ENCODE peak calls at places on chromosomes 5 and 9, in seven cellular contexts. E is psoas muscle, B is endothelial cell, N is fibroblast of pulmonary artery, A is brain microvascular endothelial cell, U is cardiac muscle cell, V is heart right ventricle. J is an unnamed sample.

GRCh38 chr5:14775857-14776256 is 95.7 kb downstream of the ANKH start:
- DNase-seq in V (peak; percentile 23), A (peak; percentile 27), E (peak; percentile 40), B (no peak), U (no peak), N (peak; percentile 34), J (no peak)

GRCh38 chr5:154055225-154055624 is 16.5 kb downstream of the MFAP3 start:
- DNase-seq in B (no peak), N (no peak), V (no peak), A (no peak), U (no peak), E (no peak), J (no peak)

GRCh38 chr9:123412171-123412820 is 56.3 kb downstream of the CRB2 start:
- DNase-seq in B (no peak), A (no peak), U (no peak), E (no peak), N (no peak), V (no peak), J (no peak)

GRCh38 chr5:923473-923873 is 30.8 kb downstream of the TRIP13 start:
- DNase-seq in E (peak; percentile 84), A (peak; percentile 48), B (peak; percentile 92), N (peak; percentile 75), V (peak; percentile 75), U (peak; percentile 92), J (peak; percentile 61)

GRCh38 chr9:120531683-120532300 is 48.2 kb downstream of the CDK5RAP2 start:
- DNase-seq in U (peak; percentile 45), N (peak; percentile 56), E (no peak), A (peak; percentile 13), V (no peak), B (peak; percentile 32), J (no peak)

GRCh38 chr5:88708682-88709398 is 174.1 kb downstream of the MEF2C start:
- DNase-seq in E (no peak), N (no peak), A (no peak), U (no peak), V (no peak), B (no peak), J (no peak)

GRCh38 chr9:91863469-91863868 is 86.6 kb downstream of the ROR2 start:
- DNase-seq in V (no peak), B (no peak), E (no peak), U (no peak), A (no peak), N (no peak), J (no peak)

GRCh38 chr9:87498816-87499454 is 1.3 kb downstream of the DAPK1 start:
- DNase-seq in V (no peak), U (peak; percentile 23), E (no peak), A (no peak), N (no peak), B (peak; percentile 19), J (no peak)

GRCh38 chr5:110034076-110034475 is 344.3 kb downstream of the MAN2A1 start:
- DNase-seq in A (no peak), B (no peak), E (no peak), N (no peak), U (peak; percentile 9), V (no peak), J (no peak)

GRCh38 chr5:121797677-121798518 is 53.8 kb upstream of the FTMT start:
- DNase-seq in E (no peak), B (no peak), N (no peak), V (no peak), U (no peak), A (no peak), J (no peak)

GRCh38 chr5:172731286-172732073 is 39.5 kb downstream of the DUSP1 start:
- DNase-seq in B (no peak), E (no peak), A (no peak), U (no peak), N (no peak), V (no peak), J (no peak)

GRCh38 chr5:170338933-170339779 is 41.6 kb upstream of the LCP2 start:
- DNase-seq in B (no peak), V (no peak), E (no peak), N (no peak), A (no peak), U (no peak), J (peak; percentile 56)

GRCh38 chr9:79984429-79985067 is 412.8 kb downstream of the TLE4 start:
- DNase-seq in B (no peak), A (no peak), E (no peak), N (no peak), U (no peak), V (no peak), J (no peak)

GRCh38 chr5:135265497-135266300 is 133.3 kb downstream of the MACROH2A1 start:
- DNase-seq in A (no peak), E (no peak), B (no peak), U (no peak), N (no peak), V (no peak), J (no peak)

GRCh38 chr5:125042243-125042887 is 295.9 kb upstream of the ZNF608 start:
- DNase-seq in N (peak; percentile 49), U (no peak), A (no peak), E (no peak), B (no peak), V (no peak), J (no peak)

GRCh38 chr5:148632978-148633377 is 21.3 kb downstream of the HTR4 start:
- DNase-seq in N (no peak), V (no peak), B (no peak), U (no peak), A (no peak), E (no peak), J (no peak)

GRCh38 chr5:128681764-128682664 is 144.0 kb upstream of the FBN2 start:
- DNase-seq in U (peak; percentile 8), E (no peak), V (no peak), N (peak; percentile 36), B (no peak), A (peak; percentile 14), J (no peak)

GRCh38 chr9:122173670-122174069 is 14.0 kb downstream of the MORN5 start:
- DNase-seq in E (no peak), A (no peak), B (no peak), U (no peak), N (no peak), V (no peak), J (no peak)

GRCh38 chr5:52799358-52799982 is 11.8 kb downstream of the ITGA1 start:
- DNase-seq in A (peak; percentile 94), E (peak; percentile 51), U (peak; percentile 68), B (peak; percentile 20), V (peak; percentile 64), N (peak; percentile 90), J (no peak)

GRCh38 chr9:117224676-117225075 is 190.2 kb downstream of the ASTN2 start:
- DNase-seq in B (no peak), E (no peak), U (no peak), N (no peak), A (no peak), V (no peak), J (no peak)

GRCh38 chr5:135484563-135485157 is 32.5 kb upstream of the TIFAB start:
- DNase-seq in U (peak; percentile 30), E (no peak), A (no peak), N (no peak), B (no peak), V (no peak), J (no peak)

GRCh38 chr9:123637940-123638634 is 282.1 kb downstream of the CRB2 start:
- DNase-seq in B (no peak), A (no peak), E (no peak), N (no peak), V (no peak), U (no peak), J (no peak)

GRCh38 chr5:1265026-1265425 is 29.8 kb downstream of the TERT start:
- DNase-seq in N (no peak), U (no peak), E (no peak), A (no peak), V (no peak), B (no peak), J (no peak)

GRCh38 chr5:76251656-76252055 is 151.4 kb upstream of the IQGAP2 start:
- DNase-seq in B (no peak), U (no peak), E (no peak), V (no peak), N (no peak), A (no peak), J (no peak)

GRCh38 chr5:119176785-119177184 is 105.9 kb downstream of the DMXL1 start:
- DNase-seq in N (no peak), A (no peak), B (no peak), U (no peak), V (no peak), E (no peak), J (no peak)
- TF ChIP-seq CTCF in N (no peak), A (no peak), B (no peak), U (no peak), V (no peak), E (no peak), J (no peak)

DNA sequence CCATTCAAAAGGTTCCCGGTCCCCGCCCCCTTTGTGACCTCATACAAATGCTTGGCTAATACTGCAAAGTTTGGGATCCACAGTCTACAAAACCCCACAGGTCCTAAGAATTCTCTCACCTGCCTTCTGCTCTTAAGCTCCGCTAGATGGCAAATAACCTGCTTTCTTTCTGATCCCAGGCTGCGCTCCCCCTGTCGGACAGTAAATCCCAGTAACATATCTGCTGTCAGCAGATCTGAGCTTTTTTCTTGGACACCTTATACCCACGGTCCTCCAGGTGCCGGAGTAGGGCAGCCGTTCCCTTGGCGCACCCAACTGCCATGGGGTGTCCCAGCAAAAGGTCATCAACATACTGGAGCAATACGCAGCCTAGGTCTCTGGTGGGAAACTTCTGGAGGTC is 39.0 kb upstream of the PPP1R26 start:
- DNase-seq in A (no peak), E (no peak), U (no peak), B (no peak), N (no peak), V (no peak), J (no peak)
- TF ChIP-seq CTCF in A (no peak), E (no peak), U (peak; percentile 19), B (no peak), N (no peak), V (no peak), J (no peak)

GRCh38 chr9:137423001-137423809 is at the start of the genes EXD3 and NOXA1:
- DNase-seq in E (peak; percentile 94), N (peak; percentile 94), V (peak; percentile 93), B (peak; percentile 97), A (peak; percentile 61), U (peak; percentile 97), J (peak; percentile 94)
- TF ChIP-seq CTCF in E (peak; percentile 72), N (peak; percentile 20), V (peak; percentile 35), B (peak; percentile 77), A (peak; percentile 48), U (peak; percentile 55), J (peak; percentile 46)

DNA sequence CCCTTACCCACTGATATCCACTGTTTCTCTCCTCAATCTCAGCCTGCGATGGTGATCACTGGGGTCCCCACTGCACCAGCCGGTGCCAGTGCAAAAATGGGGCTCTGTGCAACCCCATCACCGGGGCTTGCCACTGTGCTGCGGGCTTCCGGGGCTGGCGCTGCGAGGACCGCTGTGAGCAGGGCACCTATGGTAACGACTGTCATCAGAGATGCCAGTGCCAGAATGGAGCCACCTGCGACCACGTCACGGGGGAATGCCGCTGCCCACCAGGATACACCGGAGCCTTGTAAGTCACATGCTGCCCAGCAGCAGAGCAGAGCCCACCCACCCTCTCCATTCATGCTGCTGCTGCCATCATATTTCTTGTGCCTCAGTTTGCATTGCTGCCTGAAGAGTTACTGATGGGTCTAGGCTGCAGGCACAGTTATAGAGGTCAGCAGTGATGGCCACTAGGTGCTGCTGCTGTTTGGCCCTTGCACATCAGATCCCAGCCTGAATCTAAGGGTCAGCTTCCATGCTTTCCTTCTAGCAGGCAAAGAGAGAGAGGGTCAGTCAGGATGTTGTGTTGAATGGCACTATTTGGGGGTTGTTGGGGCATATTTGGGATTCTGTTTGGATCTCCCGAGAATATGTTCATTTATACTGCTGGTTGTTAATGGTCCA is 106.0 kb downstream of the MEGF10 start:
- DNase-seq in N (no peak), U (no peak), V (no peak), A (no peak), B (no peak), E (no peak), J (no peak)
- TF ChIP-seq CTCF in N (no peak), U (no peak), V (no peak), A (peak; percentile 23), B (no peak), E (no peak), J (no peak)

J was measured in CD8-positive, alpha-beta T cell.